ENCODE peak calls at places on chromosomes 6 and 20, in six cellular contexts. T, D, Y, O, C and A are unnamed samples.
A peak's percentile ranks its signal among the peaks of the same experiment; 100 is the strongest.

GRCh38 chr6:44056392-44057237 is 70.6 kb downstream of the MRPL14 start:
- DNase-seq in T (no peak), D (no peak), Y (no peak), O (no peak), C (no peak), A (no peak)

GRCh38 chr6:65014006-65014405 is 693.0 kb downstream of the EYS start:
- DNase-seq in T (no peak), D (no peak), Y (no peak), O (no peak), C (no peak), A (no peak)

GRCh38 chr20:36941403-36941835 is 10.1 kb downstream of the SAMHD1 start:
- DNase-seq in T (no peak), D (no peak), Y (no peak), O (no peak), C (peak; percentile 13), A (peak; percentile 55)

GRCh38 chr20:15992564-15992963 is 580.7 kb downstream of the KIF16B start:
- DNase-seq in T (no peak), D (no peak), Y (no peak), O (no peak), C (no peak), A (peak; percentile 42)

GRCh38 chr20:1442304-1442703 is 24.3 kb downstream of the NSFL1C start:
- DNase-seq in T (no peak), D (no peak), Y (no peak), O (no peak), C (no peak), A (no peak)

GRCh38 chr20:1479831-1480595 is 11.2 kb downstream of the SIRPB2 start:
- DNase-seq in T (no peak), D (no peak), Y (no peak), O (no peak), C (no peak), A (no peak)

GRCh38 chr6:117947234-117947633 is 40.2 kb downstream of the SLC35F1 start:
- DNase-seq in T (no peak), D (no peak), Y (no peak), O (no peak), C (no peak), A (no peak)

GRCh38 chr20:61254881-61255589 is 3.0 kb downstream of the CDH4 start:
- DNase-seq in T (no peak), D (no peak), Y (no peak), O (peak; percentile 25), C (no peak), A (peak; percentile 9)

GRCh38 chr6:42962502-42963178 is 2.1 kb downstream of the GNMT start:
- DNase-seq in T (no peak), D (no peak), Y (peak; percentile 99), O (no peak), C (no peak), A (no peak)

GRCh38 chr20:47677314-47678129 is 107.8 kb downstream of the SULF2 start:
- DNase-seq in T (peak; percentile 47), D (no peak), Y (peak; percentile 83), O (peak; percentile 39), C (peak; percentile 28), A (peak; percentile 77)

GRCh38 chr20:59820204-59821041 is 113.0 kb downstream of the SYCP2 start:
- DNase-seq in T (no peak), D (no peak), Y (peak; percentile 86), O (no peak), C (no peak), A (peak; percentile 38)

GRCh38 chr20:18287546-18287914 is 797 bp upstream of the ZNF133 start:
- DNase-seq in T (no peak), D (peak; percentile 63), Y (no peak), O (no peak), C (no peak), A (no peak)

GRCh38 chr20:13554076-13554475 is 84.7 kb downstream of the TASP1 start:
- DNase-seq in T (no peak), D (no peak), Y (no peak), O (no peak), C (no peak), A (peak; percentile 37)

GRCh38 chr6:45738057-45738455 is 277.6 kb downstream of the CLIC5 start:
- DNase-seq in T (no peak), D (no peak), Y (no peak), O (no peak), C (no peak), A (no peak)

GRCh38 chr6:8530775-8531435 is 95.6 kb upstream of the SLC35B3 start:
- DNase-seq in T (no peak), D (no peak), Y (no peak), O (peak; percentile 44), C (no peak), A (no peak)

GRCh38 chr6:125658759-125659431 is 90.5 kb upstream of the HEY2 start:
- DNase-seq in T (no peak), D (no peak), Y (peak; percentile 43), O (peak; percentile 54), C (no peak), A (no peak)

GRCh38 chr20:43318749-43319148 is 129.0 kb upstream of the PTPRT start:
- DNase-seq in T (no peak), D (no peak), Y (no peak), O (no peak), C (no peak), A (no peak)

GRCh38 chr6:91135406-91135805 is 548.5 kb upstream of the MAP3K7 start:
- DNase-seq in T (no peak), D (no peak), Y (peak; percentile 78), O (no peak), C (no peak), A (no peak)

GRCh38 chr6:11428895-11429294 is 108.7 kb upstream of the TMEM170B start:
- DNase-seq in T (no peak), D (no peak), Y (no peak), O (peak; percentile 70), C (no peak), A (peak; percentile 47)

GRCh38 chr20:19692685-19693119 is 65.4 kb upstream of the RIN2 start:
- DNase-seq in T (peak; percentile 48), D (peak; percentile 70), Y (peak; percentile 82), O (peak; percentile 42), C (peak; percentile 10), A (peak; percentile 82)

GRCh38 chr6:21947751-21948386 is 349.0 kb downstream of the PRL start:
- DNase-seq in T (no peak), D (no peak), Y (no peak), O (no peak), C (no peak), A (peak; percentile 68)

GRCh38 chr6:138410972-138411667 is 7.1 kb downstream of the HEBP2 start:
- DNase-seq in T (no peak), D (no peak), Y (no peak), O (peak; percentile 11), C (no peak), A (peak; percentile 91)

GRCh38 chr20:32858189-32858588 is 534 bp upstream of the EFCAB8 start:
- DNase-seq in T (no peak), D (no peak), Y (peak; percentile 60), O (no peak), C (no peak), A (no peak)

GRCh38 chr20:15977026-15977425 is 596.2 kb downstream of the KIF16B start:
- DNase-seq in T (no peak), D (no peak), Y (no peak), O (no peak), C (no peak), A (no peak)

GRCh38 chr6:137808836-137809315 is 58.2 kb upstream of the TNFAIP3 start:
- DNase-seq in T (no peak), D (no peak), Y (no peak), O (no peak), C (no peak), A (peak; percentile 19)

GRCh38 chr6:139588734-139589418 is 214.4 kb upstream of the CITED2 start:
- DNase-seq in T (no peak), D (no peak), Y (no peak), O (no peak), C (no peak), A (peak; percentile 48)

GRCh38 chr6:34547921-34548644 is 8.0 kb downstream of the SPDEF start:
- DNase-seq in T (no peak), D (no peak), Y (no peak), O (peak; percentile 62), C (no peak), A (peak; percentile 74)

GRCh38 chr6:117776441-117776840 is 101.2 kb downstream of the NUS1 start:
- DNase-seq in T (no peak), D (no peak), Y (no peak), O (no peak), C (no peak), A (no peak)

GRCh38 chr6:54070025-54070424 is 41.2 kb upstream of the MLIP start:
- DNase-seq in T (no peak), D (no peak), Y (no peak), O (no peak), C (no peak), A (no peak)

GRCh38 chr6:145964948-145965366 is 799 bp upstream of the SHPRH start:
- DNase-seq in T (no peak), D (no peak), Y (no peak), O (no peak), C (no peak), A (no peak)

GRCh38 chr20:36279776-36280175 is 26.4 kb upstream of the DLGAP4 start:
- DNase-seq in T (no peak), D (peak; percentile 37), Y (peak; percentile 12), O (no peak), C (no peak), A (no peak)

GRCh38 chr6:136984578-136984977 is 60.2 kb downstream of the IL20RA start:
- DNase-seq in T (no peak), D (no peak), Y (no peak), O (no peak), C (no peak), A (no peak)

GRCh38 chr6:109008537-109008950 is 86.1 kb downstream of the SESN1 start:
- DNase-seq in T (no peak), D (no peak), Y (no peak), O (peak; percentile 43), C (no peak), A (no peak)

GRCh38 chr6:96836579-96837137 is 619 bp downstream of the GPR63 start:
- DNase-seq in T (peak; percentile 12), D (no peak), Y (peak; percentile 72), O (peak; percentile 38), C (no peak), A (no peak)

GRCh38 chr20:38883981-38884733 is 42.1 kb upstream of the FAM83D start:
- DNase-seq in T (no peak), D (no peak), Y (no peak), O (no peak), C (no peak), A (no peak)

GRCh38 chr20:3167738-3168078 is 5.6 kb downstream of the LZTS3 start:
- DNase-seq in T (no peak), D (peak; percentile 41), Y (no peak), O (no peak), C (no peak), A (no peak)